ENCODE peak calls at places on chromosomes 6 and 20, in four cellular contexts. W is ELF-1, X is GM10248, K is osteocyte. I is an unnamed sample.
A peak's percentile ranks its signal among the peaks of the same experiment; 100 is the strongest.

GRCh38 chr6:11556308-11556707 is 18.8 kb downstream of the TMEM170B start:
- DNase-seq in W (peak; percentile 59), X (no peak), K (no peak), I (no peak)

GRCh38 chr6:121956782-121957181 is 442.7 kb upstream of the HSF2 start:
- DNase-seq in K (no peak), X (no peak), W (no peak), I (no peak)

GRCh38 chr6:110509617-110510231 is 33.3 kb upstream of the SLC22A16 start:
- DNase-seq in X (no peak), W (peak; percentile 47), K (peak; percentile 11), I (no peak)

GRCh38 chr20:45110301-45110700 is 4.7 kb downstream of the WFDC5 start:
- DNase-seq in X (no peak), W (no peak), K (no peak), I (no peak)

GRCh38 chr6:99216959-99217358 is 132.5 kb downstream of the FAXC start:
- DNase-seq in K (no peak), W (no peak), X (no peak), I (no peak)

GRCh38 chr6:44297063-44298038 is 15.8 kb downstream of the AARS2 start:
- DNase-seq in X (peak; percentile 41), K (no peak), W (peak; percentile 56), I (peak; percentile 67)

GRCh38 chr20:5949943-5950270 is 426 bp downstream of the TRMT6 start:
- DNase-seq in K (no peak), X (no peak), W (no peak), I (peak; percentile 14)

GRCh38 chr6:17457956-17458355 is 64.6 kb downstream of the CAP2 start:
- DNase-seq in W (no peak), K (no peak), X (no peak), I (no peak)

GRCh38 chr6:89310929-89311328 is 4.2 kb downstream of the GABRR2 start:
- DNase-seq in W (peak; percentile 78), K (no peak), X (no peak), I (no peak)

GRCh38 chr20:52150440-52151258 is 40.9 kb downstream of the ZFP64 start:
- DNase-seq in W (no peak), K (no peak), X (peak; percentile 65), I (peak; percentile 75)

GRCh38 chr20:49790077-49790798 is 22.4 kb upstream of the SLC9A8 start:
- DNase-seq in W (no peak), X (no peak), K (no peak), I (no peak)

GRCh38 chr6:64489760-64490159 is 854.2 kb downstream of the PHF3 start:
- DNase-seq in W (no peak), K (no peak), X (no peak), I (no peak)

GRCh38 chr20:42281801-42282200 is 663.6 kb upstream of the CHD6 start:
- DNase-seq in W (no peak), X (no peak), K (no peak), I (no peak)

GRCh38 chr6:17580518-17581048 is 19.5 kb upstream of the FAM8A1 start:
- DNase-seq in W (peak; percentile 84), X (peak; percentile 37), K (no peak), I (no peak)

GRCh38 chr6:85015396-85015990 is 251.1 kb upstream of the TBX18 start:
- DNase-seq in W (peak; percentile 73), X (peak; percentile 17), K (no peak), I (no peak)

GRCh38 chr6:100116409-100117194 is 122.6 kb upstream of the MCHR2 start:
- DNase-seq in X (peak; percentile 26), W (peak; percentile 76), K (no peak), I (peak; percentile 21)

GRCh38 chr6:39214846-39215639 is 14.2 kb downstream of the KCNK5 start:
- DNase-seq in W (no peak), K (no peak), X (no peak), I (no peak)

GRCh38 chr20:46172961-46173536 is 54.9 kb downstream of the CD40 start:
- DNase-seq in W (no peak), K (no peak), X (no peak), I (no peak)

GRCh38 chr6:134870677-134871498 is 79.0 kb downstream of the ALDH8A1 start:
- DNase-seq in W (no peak), X (peak; percentile 53), K (no peak), I (peak; percentile 64)

GRCh38 chr20:40687384-40688128 is 1.5 kb downstream of the MAFB start:
- DNase-seq in W (peak; percentile 71), X (no peak), K (no peak), I (peak; percentile 47)

GRCh38 chr20:23626040-23626620 is 11.6 kb downstream of the CST3 start:
- DNase-seq in W (peak; percentile 55), X (no peak), K (no peak), I (no peak)

GRCh38 chr6:34539181-34539580 is 16.9 kb downstream of the SPDEF start:
- DNase-seq in W (no peak), X (no peak), K (no peak), I (no peak)

I was measured in GM13977.